ENCODE peak calls at places on chromosomes 5 and 9, in nine cellular contexts. V is AG08396; L is cardiac muscle cell; M is stimulated activated CD8-positive, alpha-beta memory T cell treated with anti-CD3 and anti-CD28 coated beads, Interleukin-15, amount 100 ng/mL, for 48 hours; D is NCI-H1092 treated with DMSO at 0.1 percent for 48 hours; G is gastrocnemius medialis; W is anterior cingulate cortex; J is hippocampal formation; O is left ventricle myocardium inferior. S is an unnamed sample.

GRCh38 chr9:7944521-7945022 is 145.0 kb upstream of the DMAC1 start:
- DNase-seq in V (no peak), L (no peak), M (no peak), D (no peak), G (no peak), W (no peak), J (no peak), O (no peak), S (no peak)

GRCh38 chr5:126525630-126526245 is 69.3 kb downstream of the ALDH7A1 start:
- DNase-seq in V (no peak), L (no peak), M (no peak), D (no peak), G (peak), W (no peak), J (no peak), O (peak), S (peak)

GRCh38 chr5:3126639-3127038 is 375.2 kb upstream of the IRX2 start:
- DNase-seq in V (no peak), L (no peak), M (no peak), D (no peak), G (no peak), W (no peak), J (no peak), O (no peak), S (no peak)

GRCh38 chr5:54013556-54014157 is 296.7 kb downstream of the ARL15 start:
- DNase-seq in V (peak), L (no peak), M (peak), D (no peak), G (peak), W (no peak), J (no peak), O (no peak), S (peak)

GRCh38 chr5:179209359-179210150 is 135.7 kb downstream of the ADAMTS2 start:
- DNase-seq in V (peak), L (no peak), M (no peak), D (no peak), G (no peak), W (no peak), J (no peak), O (no peak), S (peak)

GRCh38 chr9:107351382-107352045 is 68.4 kb downstream of the RAD23B start:
- DNase-seq in V (no peak), L (no peak), M (no peak), D (no peak), G (no peak), W (no peak), J (no peak), O (no peak), S (no peak)

GRCh38 chr9:121841771-121842611 is 190.6 kb downstream of the DAB2IP start:
- DNase-seq in V (no peak), L (no peak), M (no peak), D (no peak), G (no peak), W (no peak), J (no peak), O (no peak), S (no peak)

GRCh38 chr5:72600401-72600981 is 93.3 kb upstream of the ZNF366 start:
- DNase-seq in V (peak), L (no peak), M (no peak), D (no peak), G (no peak), W (no peak), J (no peak), O (no peak), S (peak)

GRCh38 chr5:77272206-77272605 is 61.7 kb downstream of the PDE8B start:
- DNase-seq in V (no peak), L (no peak), M (no peak), D (no peak), G (no peak), W (no peak), J (no peak), O (no peak), S (no peak)

GRCh38 chr5:14767942-14768837 is 103.4 kb downstream of the ANKH start:
- DNase-seq in V (no peak), L (no peak), M (no peak), D (peak), G (no peak), W (no peak), J (no peak), O (no peak), S (no peak)

GRCh38 chr5:112208699-112209615 is 210.1 kb downstream of the EPB41L4A start:
- DNase-seq in V (no peak), L (no peak), M (no peak), D (no peak), G (no peak), W (no peak), J (no peak), O (no peak), S (no peak)

GRCh38 chr9:36934478-36935065 is 99.5 kb downstream of the PAX5 start:
- DNase-seq in V (no peak), L (no peak), M (no peak), D (peak), G (no peak), W (no peak), J (no peak), O (no peak), S (no peak)

GRCh38 chr9:82208741-82209450 is 220.3 kb downstream of the SPATA31D1 start:
- DNase-seq in V (no peak), L (no peak), M (no peak), D (no peak), G (no peak), W (no peak), J (no peak), O (no peak), S (no peak)

GRCh38 chr5:178080618-178081410 is 32.5 kb upstream of the N4BP3 start:
- DNase-seq in V (no peak), L (no peak), M (no peak), D (no peak), G (no peak), W (no peak), J (no peak), O (no peak), S (no peak)